ENCODE peak calls at places on chromosome 20, in nine cellular contexts. X, H, G, D, M, E, Q, S and U are unnamed samples.
A peak's percentile ranks its signal among the peaks of the same experiment; 100 is the strongest.

GRCh38 chr20:14951707-14952106 is 614.3 kb upstream of the FLRT3 start:
- DNase-seq in H (no peak), M (peak; percentile 39), G (no peak), X (no peak), E (peak; percentile 33), Q (no peak), D (no peak), S (no peak), U (no peak)

GRCh38 chr20:40640667-40641066 is 48.4 kb downstream of the MAFB start:
- DNase-seq in G (no peak), S (no peak), H (no peak), E (no peak), X (no peak), Q (no peak), M (no peak), D (no peak), U (no peak)

GRCh38 chr20:584375-585301 is 25.5 kb downstream of the TCF15 start:
- DNase-seq in X (no peak), Q (peak; percentile 27), D (no peak), E (no peak), M (no peak), H (no peak), S (peak; percentile 37), G (peak; percentile 43), U (no peak)

GRCh38 chr20:19582782-19583181 is 175.3 kb upstream of the RIN2 start:
- DNase-seq in M (no peak), G (no peak), X (no peak), S (no peak), H (no peak), D (no peak), Q (no peak), E (no peak), U (no peak)

GRCh38 chr20:52200870-52201269 is 9.3 kb upstream of the ZFP64 start:
- DNase-seq in Q (no peak), H (no peak), S (no peak), M (no peak), G (no peak), E (no peak), X (no peak), D (no peak), U (no peak)

GRCh38 chr20:6416371-6416770 is 293.5 kb upstream of the FERMT1 start:
- DNase-seq in Q (no peak), H (no peak), E (no peak), G (no peak), M (no peak), D (no peak), X (no peak), S (no peak), U (no peak)

GRCh38 chr20:58547527-58548475 is 32.6 kb upstream of the APCDD1L start:
- DNase-seq in D (peak; percentile 20), M (no peak), G (no peak), Q (no peak), X (no peak), E (no peak), S (no peak), H (no peak), U (no peak)

GRCh38 chr20:62217913-62218773 is 1.9 kb downstream of the HRH3 start:
- DNase-seq in X (no peak), S (no peak), H (no peak), E (no peak), G (no peak), Q (no peak), D (peak; percentile 82), M (no peak), U (no peak)

GRCh38 chr20:58995461-58996225 is 11.4 kb downstream of the CTSZ start:
- DNase-seq in M (no peak), E (peak; percentile 47), H (no peak), G (no peak), D (no peak), X (no peak), Q (no peak), S (no peak), U (no peak)

GRCh38 chr20:47676912-47677311 is 108.4 kb downstream of the SULF2 start:
- DNase-seq in Q (no peak), G (no peak), E (no peak), H (no peak), S (no peak), M (no peak), D (no peak), X (no peak), U (no peak)

GRCh38 chr20:4545526-4545925 is 176.2 kb upstream of the PRND start:
- DNase-seq in Q (no peak), H (no peak), G (no peak), D (no peak), X (no peak), S (no peak), E (no peak), M (no peak), U (peak; percentile 36)

GRCh38 chr20:346640-347316 is at the start of gene NRSN2:
- DNase-seq in E (peak; percentile 88), M (no peak), G (no peak), H (no peak), X (peak; percentile 54), D (peak; percentile 96), Q (peak; percentile 69), S (no peak), U (peak; percentile 76)

GRCh38 chr20:41046716-41047115 is 18.1 kb downstream of the TOP1 start:
- DNase-seq in Q (peak; percentile 43), E (no peak), X (no peak), M (no peak), D (no peak), S (no peak), G (no peak), H (no peak), U (peak; percentile 22)

GRCh38 chr20:13788167-13788834 is 3.5 kb downstream of the NDUFAF5 start:
- DNase-seq in H (peak; percentile 79), D (peak; percentile 62), S (peak; percentile 62), E (peak; percentile 79), G (peak; percentile 65), M (peak; percentile 39), X (peak; percentile 61), Q (peak; percentile 73), U (peak; percentile 71)

DNA sequence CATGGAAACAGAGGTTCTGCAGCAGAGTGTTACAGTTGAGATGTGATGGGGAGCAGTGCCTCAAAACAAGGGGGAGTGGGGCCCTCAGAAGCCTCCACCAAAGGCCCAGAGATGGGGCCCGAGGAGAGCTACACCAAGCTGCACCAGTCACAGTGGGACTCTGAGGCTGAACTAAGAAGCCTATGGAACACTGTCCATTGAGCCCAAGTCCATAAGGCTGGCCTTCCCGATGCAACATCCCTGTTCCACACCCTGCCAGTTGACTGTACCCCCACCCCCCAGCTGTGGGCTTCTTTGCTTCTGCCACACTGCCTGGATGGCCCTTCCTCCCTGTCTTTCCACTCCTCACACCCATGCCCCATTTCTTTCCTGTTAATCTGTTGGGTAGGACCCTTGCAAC is 2.9 kb downstream of the PCED1A start:
- DNase-seq in E (no peak), D (no peak), Q (no peak), G (no peak), X (no peak), M (no peak), H (no peak), S (no peak), U (no peak)
- H3K4me3 ChIP-seq in E (no peak overlapping the region), D (no peak overlapping the region), Q (no peak overlapping the region), G (no peak overlapping the region), X (no peak overlapping the region), M (no peak overlapping the region), H (no peak overlapping the region), S (no peak overlapping the region), U (no peak overlapping the region)

GRCh38 chr20:63499333-63499969 is 568 bp upstream of the EEF1A2 start:
- DNase-seq in G (no peak), S (no peak), X (no peak), Q (no peak), H (no peak), E (no peak), D (peak; percentile 92), M (no peak), U (no peak)
- H3K4me3 ChIP-seq in G (peak overlapping the region; percentile 52), S (no peak overlapping the region), X (no peak overlapping the region), Q (no peak overlapping the region), H (no peak overlapping the region), E (no peak overlapping the region), D (peak overlapping the region; percentile 53), M (no peak overlapping the region), U (no peak overlapping the region)

GRCh38 chr20:46563170-46563847 is 12.9 kb upstream of the OCSTAMP start:
- DNase-seq in M (no peak), G (no peak), Q (no peak), D (peak; percentile 71), S (no peak), H (no peak), E (no peak), X (no peak), U (no peak)

GRCh38 chr20:46562009-46562372 is 11.5 kb upstream of the OCSTAMP start:
- DNase-seq in H (no peak), M (no peak), D (no peak), Q (no peak), E (no peak), G (no peak), X (no peak), S (no peak), U (no peak)

GRCh38 chr20:46563848-46564197 is 13.4 kb upstream of the OCSTAMP start:
- DNase-seq in D (peak; percentile 17), E (no peak), M (no peak), S (no peak), X (no peak), Q (no peak), H (no peak), G (no peak), U (no peak)

GRCh38 chr20:46564241-46564957 is 13.9 kb upstream of the OCSTAMP start:
- DNase-seq in Q (no peak), S (no peak), G (no peak), D (no peak), H (no peak), X (no peak), E (no peak), M (no peak), U (no peak)

GRCh38 chr20:46562373-46563169 is 12.1 kb upstream of the OCSTAMP start:
- DNase-seq in E (peak; percentile 78), Q (peak; percentile 75), S (peak; percentile 79), G (peak; percentile 47), H (peak; percentile 63), X (peak; percentile 78), D (peak; percentile 88), M (peak; percentile 42), U (peak; percentile 67)
- H3K4me3 ChIP-seq in E (no peak overlapping the region), Q (peak overlapping the region; percentile 47), S (peak overlapping the region; percentile 62), G (peak overlapping the region; percentile 30), H (no peak overlapping the region), X (no peak overlapping the region), D (peak overlapping the region; percentile 27), M (no peak overlapping the region), U (peak overlapping the region; percentile 4)

GRCh38 chr20:3157817-3158216 is 1.8 kb downstream of the FASTKD5 start:
- DNase-seq in X (no peak), S (no peak), E (no peak), Q (no peak), D (no peak), H (no peak), M (no peak), G (no peak), U (no peak)
- H3K4me3 ChIP-seq in X (no peak overlapping the region), S (no peak overlapping the region), E (no peak overlapping the region), Q (peak overlapping the region; percentile 90), D (no peak overlapping the region), H (no peak overlapping the region), M (peak overlapping the region; percentile 98), G (peak overlapping the region; percentile 89), U (no peak overlapping the region)

GRCh38 chr20:50146732-50147662 is 6.5 kb downstream of the PEDS1 start:
- DNase-seq in X (no peak), G (no peak), H (peak; percentile 86), S (no peak), E (no peak), D (peak; percentile 65), Q (peak; percentile 81), M (no peak), U (peak; percentile 55)
- H3K4me3 ChIP-seq in X (no peak overlapping the region), G (no peak overlapping the region), H (no peak overlapping the region), S (no peak overlapping the region), E (no peak overlapping the region), D (no peak overlapping the region), Q (peak overlapping the region; percentile 38), M (no peak overlapping the region), U (no peak overlapping the region)